ENCODE peak calls at places on chromosomes 16 and 17, in five cellular contexts. K is GM23338, R is uterus, J is choroid plexus epithelial cell, F is lower leg skin. G is an unnamed sample.

GRCh38 chr16:74888227-74888862 is 96.6 kb downstream of the WDR59 start:
- DNase-seq in F (no peak), K (no peak), R (no peak), J (no peak), G (no peak)

GRCh38 chr17:82740906-82741759 is 5.7 kb downstream of the FN3K start:
- DNase-seq in R (no peak), F (no peak), J (no peak), K (peak; percentile 17), G (no peak)

GRCh38 chr17:57783338-57783742 is 38.2 kb upstream of the CCDC182 start:
- DNase-seq in K (peak; percentile 93), R (peak; percentile 29), J (peak; percentile 60), F (no peak), G (peak; percentile 86)

GRCh38 chr17:50468120-50469004 is at the start of gene CHAD:
- DNase-seq in K (peak; percentile 53), J (no peak), R (no peak), F (no peak), G (no peak)

GRCh38 chr17:65102788-65103187 is 34.4 kb upstream of the RGS9 start:
- DNase-seq in R (no peak), K (no peak), F (no peak), J (no peak), G (no peak)

GRCh38 chr17:63295288-63295687 is 150.8 kb downstream of the CYB561 start:
- DNase-seq in R (no peak), F (no peak), K (no peak), J (no peak), G (no peak)

GRCh38 chr16:50066482-50067289 is 916 bp downstream of the HEATR3 start:
- DNase-seq in F (no peak), K (no peak), J (no peak), R (no peak), G (no peak)

GRCh38 chr17:58974354-58974753 is 132.3 kb downstream of the TRIM37 start:
- DNase-seq in F (no peak), R (no peak), K (no peak), J (no peak), G (no peak)

GRCh38 chr16:78962457-78962929 is 638.0 kb downstream of the MAF start:
- DNase-seq in J (no peak), K (no peak), R (no peak), F (no peak), G (peak; percentile 15)

GRCh38 chr17:5508855-5509254 is 22.5 kb downstream of the MIS12 start:
- DNase-seq in F (no peak), R (no peak), J (peak; percentile 86), K (peak; percentile 84), G (no peak)

GRCh38 chr16:17272716-17273115 is 198.0 kb downstream of the XYLT1 start:
- DNase-seq in J (no peak), K (no peak), R (no peak), F (no peak), G (no peak)

GRCh38 chr17:63024716-63025115 is 58.7 kb downstream of the TANC2 start:
- DNase-seq in F (no peak), J (peak; percentile 57), R (no peak), K (no peak), G (no peak)

GRCh38 chr17:41800601-41801373 is 11.0 kb downstream of the P3H4 start:
- DNase-seq in R (peak; percentile 36), K (peak; percentile 94), F (peak; percentile 79), J (peak; percentile 40), G (no peak)

GRCh38 chr17:76924345-76925332 is 56.4 kb downstream of the MGAT5B start:
- DNase-seq in F (no peak), J (no peak), K (no peak), R (no peak), G (no peak)

GRCh38 chr17:2703606-2704005 is 8.0 kb downstream of the CLUH start:
- DNase-seq in K (no peak), J (no peak), F (no peak), R (no peak), G (no peak)

GRCh38 chr16:82638095-82638798 is 11.5 kb downstream of the CDH13 start:
- DNase-seq in J (peak; percentile 93), F (no peak), K (no peak), R (no peak), G (no peak)

GRCh38 chr17:69715656-69716055 is 301.2 kb downstream of the MAP2K6 start:
- DNase-seq in J (no peak), F (no peak), K (no peak), R (no peak), G (no peak)

GRCh38 chr17:2542456-2542855 is 30.8 kb upstream of the METTL16 start:
- DNase-seq in K (no peak), R (no peak), F (no peak), J (no peak), G (no peak)

GRCh38 chr17:39199673-39199985 is 454 bp upstream of the RPL19 start:
- DNase-seq in K (no peak), J (no peak), R (no peak), F (no peak), G (no peak)

GRCh38 chr17:69470702-69471101 is 56.2 kb downstream of the MAP2K6 start:
- DNase-seq in F (no peak), R (no peak), J (no peak), K (no peak), G (no peak)

GRCh38 chr16:81581107-81581506 is 136.5 kb downstream of the CMIP start:
- DNase-seq in R (no peak), K (no peak), F (peak; percentile 70), J (no peak), G (no peak)

GRCh38 chr16:81586421-81586820 is 141.8 kb downstream of the CMIP start:
- DNase-seq in K (no peak), F (no peak), R (no peak), J (no peak), G (no peak)

GRCh38 chr16:81583893-81584705 is 139.5 kb downstream of the CMIP start:
- DNase-seq in F (peak; percentile 66), R (no peak), K (no peak), J (no peak), G (no peak)

GRCh38 chr16:81585785-81586184 is 141.2 kb downstream of the CMIP start:
- DNase-seq in K (peak; percentile 77), J (peak; percentile 23), F (no peak), R (no peak), G (no peak)

GRCh38 chr16:81582655-81583441 is 138.2 kb downstream of the CMIP start:
- DNase-seq in J (peak; percentile 12), R (no peak), K (no peak), F (no peak), G (no peak)
- TF ChIP-seq CTCF in J (peak; percentile 8), R (no peak), K (peak; percentile 58), F (no peak), G (no peak)

GRCh38 chr16:72024862-72025382 is 16.4 kb downstream of the DHODH start:
- DNase-seq in R (no peak), J (no peak), K (no peak), F (no peak), G (no peak)

GRCh38 chr16:72025404-72026114 is 17.0 kb downstream of the DHODH start:
- DNase-seq in K (no peak), J (no peak), R (no peak), F (no peak), G (no peak)

GRCh38 chr16:72018470-72018869 is 9.9 kb downstream of the DHODH start:
- DNase-seq in J (no peak), K (no peak), F (no peak), R (no peak), G (no peak)

GRCh38 chr16:72023962-72024361 is 15.4 kb downstream of the DHODH start:
- DNase-seq in R (no peak), F (no peak), K (no peak), J (no peak), G (no peak)

DNA sequence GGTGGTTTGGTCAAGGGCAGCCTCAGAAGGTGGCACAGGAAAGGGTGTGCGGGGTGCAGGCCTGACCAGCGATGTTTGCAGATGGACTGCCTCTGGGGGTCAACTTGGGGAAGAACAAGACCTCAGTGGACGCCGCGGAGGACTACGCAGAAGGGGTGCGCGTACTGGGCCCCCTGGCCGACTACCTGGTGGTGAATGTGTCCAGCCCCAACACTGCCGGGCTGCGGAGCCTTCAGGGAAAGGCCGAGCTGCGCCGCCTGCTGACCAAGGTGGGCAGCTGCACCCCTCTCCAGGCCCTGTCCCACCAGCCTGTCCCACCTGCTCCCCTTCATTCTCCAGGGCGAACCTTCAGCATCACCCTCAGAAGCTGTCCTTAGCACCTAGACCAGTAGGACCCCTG is 12.5 kb downstream of the DHODH start:
- DNase-seq in J (no peak), F (no peak), R (no peak), K (peak; percentile 81), G (no peak)
- TF ChIP-seq CTCF in J (peak; percentile 51), F (no peak), R (no peak), K (peak; percentile 81), G (no peak)

GRCh38 chr17:28726912-28727726 is 1.1 kb upstream of the TLCD1 start:
- DNase-seq in R (peak; percentile 92), F (peak; percentile 92), K (peak; percentile 98), J (peak; percentile 96), G (peak; percentile 85)

GRCh38 chr17:28725166-28725659 is 820 bp downstream of the TLCD1 start:
- DNase-seq in K (peak; percentile 34), J (peak; percentile 58), F (no peak), R (no peak), G (no peak)

GRCh38 chr17:28724500-28725165 is 1.4 kb downstream of the TLCD1 start:
- DNase-seq in F (no peak), R (no peak), K (peak; percentile 41), J (no peak), G (no peak)

GRCh38 chr17:28726396-28726911 is 421 bp upstream of the TLCD1 start:
- DNase-seq in J (peak; percentile 35), K (peak; percentile 83), R (no peak), F (peak; percentile 62), G (peak; percentile 64)

DNA sequence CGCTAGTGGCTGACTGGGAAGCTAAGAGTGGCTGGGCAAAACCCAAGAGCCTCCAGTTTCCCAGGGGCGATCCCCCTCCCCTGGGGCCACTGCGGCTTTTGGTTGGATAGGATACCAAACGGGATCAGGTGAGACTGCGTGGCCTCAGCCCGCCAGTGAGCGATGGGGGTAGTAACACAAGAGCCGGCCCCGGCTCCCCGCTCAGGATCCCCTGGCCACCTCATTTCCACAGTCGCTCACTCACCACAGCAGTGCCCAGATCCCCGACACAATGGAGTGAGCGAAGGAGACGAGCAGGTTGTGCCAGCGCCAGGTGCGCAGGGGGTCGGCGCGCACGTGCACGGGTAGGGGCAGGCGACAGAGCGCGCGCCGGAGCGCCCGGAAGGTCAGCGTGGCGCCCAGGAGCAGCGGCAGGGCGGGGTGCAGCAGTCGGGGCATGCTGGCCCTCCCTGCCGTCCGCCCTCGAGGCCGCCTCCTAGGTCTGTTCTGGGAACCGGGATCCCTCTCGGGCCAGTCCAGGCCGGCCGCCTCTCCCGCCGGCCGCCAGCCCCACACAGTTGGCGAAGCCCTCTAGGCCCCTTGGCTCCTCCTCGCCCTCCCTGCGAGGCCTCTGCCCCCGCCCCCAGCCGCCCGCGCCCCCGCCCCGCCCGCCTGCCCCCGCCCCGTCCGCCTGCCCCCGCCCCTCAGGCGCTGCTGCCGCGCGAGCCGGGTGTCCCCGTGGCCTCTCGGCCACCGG is at the start of gene TLCD1:
- DNase-seq in K (peak; percentile 85), J (peak; percentile 65), F (peak; percentile 54), R (no peak), G (peak; percentile 82)
- TF ChIP-seq CTCF in K (no peak), J (no peak), F (no peak), R (no peak), G (no peak)

DNA sequence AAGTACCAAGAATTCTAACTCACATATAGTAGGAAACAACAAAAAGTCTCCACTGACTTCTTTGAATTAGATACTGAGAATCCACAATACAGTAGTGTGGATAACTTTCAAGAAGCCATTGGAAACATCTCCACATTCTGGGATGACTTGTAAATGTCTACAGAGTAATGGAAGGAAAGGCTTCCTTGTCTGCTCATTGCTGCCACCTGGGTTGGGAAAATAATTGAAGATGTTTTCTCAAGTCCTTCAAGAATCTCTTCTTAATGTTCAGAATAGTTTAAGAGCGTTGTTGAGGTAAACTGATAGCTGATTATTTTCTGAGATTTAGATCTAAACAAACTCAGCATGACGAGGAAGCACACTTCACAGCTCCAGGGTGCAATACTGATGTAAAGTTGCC is 14.0 kb downstream of the CPSF4L start:
- DNase-seq in F (no peak), K (no peak), R (no peak), J (peak; percentile 59), G (no peak)
- TF ChIP-seq CTCF in F (no peak), K (peak; percentile 22), R (no peak), J (peak; percentile 55), G (peak; percentile 31)

G was measured in GM10248.